ENCODE peak calls at places on chromosomes 11 and 22, in nine cellular contexts. One of them, this sample, is unnamed.

GRCh38 chr11:108685419-108686161 is 20.7 kb downstream of the DDX10 start:
- DNase-seq in Caco-2: no peak
- DNase-seq in lower lobe of right lung: no peak
- DNase-seq in fibroblast of pulmonary artery: peak
- DNase-seq in GM23338: no peak
- DNase-seq in BJ: no peak
- DNase-seq in fibroblast of lung: peak
- DNase-seq in A549: no peak
- DNase-seq in AG04450: no peak
- DNase-seq in this sample: no peak

GRCh38 chr11:117511981-117512448 is 184.4 kb downstream of the CEP164 start:
- DNase-seq in Caco-2: peak
- DNase-seq in lower lobe of right lung: no peak
- DNase-seq in fibroblast of pulmonary artery: no peak
- DNase-seq in GM23338: no peak
- DNase-seq in BJ: no peak
- DNase-seq in fibroblast of lung: no peak
- DNase-seq in A549: no peak
- DNase-seq in AG04450: no peak
- DNase-seq in this sample: no peak

GRCh38 chr11:832529-833113 is at the start of gene CD151:
- DNase-seq in Caco-2: peak
- DNase-seq in lower lobe of right lung: no peak
- DNase-seq in fibroblast of pulmonary artery: peak
- DNase-seq in GM23338: peak
- DNase-seq in BJ: no peak
- DNase-seq in fibroblast of lung: peak
- DNase-seq in A549: peak
- DNase-seq in AG04450: no peak
- DNase-seq in this sample: no peak

GRCh38 chr11:71462726-71463125 is 9.7 kb downstream of the NADSYN1 start:
- DNase-seq in Caco-2: no peak
- DNase-seq in lower lobe of right lung: no peak
- DNase-seq in fibroblast of pulmonary artery: no peak
- DNase-seq in GM23338: no peak
- DNase-seq in BJ: no peak
- DNase-seq in fibroblast of lung: no peak
- DNase-seq in A549: no peak
- DNase-seq in AG04450: no peak
- DNase-seq in this sample: no peak

GRCh38 chr22:23621082-23621780 is 10.9 kb downstream of the DRICH1 start:
- DNase-seq in Caco-2: peak
- DNase-seq in lower lobe of right lung: no peak
- DNase-seq in fibroblast of pulmonary artery: no peak
- DNase-seq in GM23338: no peak
- DNase-seq in BJ: no peak
- DNase-seq in fibroblast of lung: no peak
- DNase-seq in A549: no peak
- DNase-seq in AG04450: no peak
- DNase-seq in this sample: no peak

GRCh38 chr11:46456676-46457432 is 65.3 kb upstream of the CHRM4 start:
- DNase-seq in Caco-2: no peak
- DNase-seq in lower lobe of right lung: no peak
- DNase-seq in fibroblast of pulmonary artery: no peak
- DNase-seq in GM23338: no peak
- DNase-seq in BJ: no peak
- DNase-seq in fibroblast of lung: no peak
- DNase-seq in A549: no peak
- DNase-seq in AG04450: no peak
- DNase-seq in this sample: no peak

GRCh38 chr22:44893731-44894080 is 116.1 kb downstream of the PHF21B start:
- DNase-seq in Caco-2: no peak
- DNase-seq in lower lobe of right lung: no peak
- DNase-seq in fibroblast of pulmonary artery: no peak
- DNase-seq in GM23338: no peak
- DNase-seq in BJ: no peak
- DNase-seq in fibroblast of lung: no peak
- DNase-seq in A549: no peak
- DNase-seq in AG04450: no peak
- DNase-seq in this sample: no peak

GRCh38 chr11:124768914-124769313 is 6.8 kb upstream of the ESAM start:
- DNase-seq in Caco-2: no peak
- DNase-seq in lower lobe of right lung: no peak
- DNase-seq in fibroblast of pulmonary artery: no peak
- DNase-seq in GM23338: no peak
- DNase-seq in BJ: no peak
- DNase-seq in fibroblast of lung: no peak
- DNase-seq in A549: no peak
- DNase-seq in AG04450: no peak
- DNase-seq in this sample: no peak

GRCh38 chr22:19499236-19499879 is 19.6 kb downstream of the CDC45 start:
- DNase-seq in Caco-2: no peak
- DNase-seq in lower lobe of right lung: no peak
- DNase-seq in fibroblast of pulmonary artery: no peak
- DNase-seq in GM23338: no peak
- DNase-seq in BJ: no peak
- DNase-seq in fibroblast of lung: no peak
- DNase-seq in A549: no peak
- DNase-seq in AG04450: no peak
- DNase-seq in this sample: no peak

GRCh38 chr11:44727373-44728084 is 767 bp downstream of the TSPAN18 start:
- DNase-seq in Caco-2: peak
- DNase-seq in lower lobe of right lung: peak
- DNase-seq in fibroblast of pulmonary artery: peak
- DNase-seq in GM23338: peak
- DNase-seq in BJ: no peak
- DNase-seq in fibroblast of lung: peak
- DNase-seq in A549: peak
- DNase-seq in AG04450: peak
- DNase-seq in this sample: no peak

GRCh38 chr11:77167791-77168190 is 39.7 kb downstream of the MYO7A start:
- DNase-seq in Caco-2: no peak
- DNase-seq in lower lobe of right lung: no peak
- DNase-seq in fibroblast of pulmonary artery: no peak
- DNase-seq in GM23338: no peak
- DNase-seq in BJ: no peak
- DNase-seq in fibroblast of lung: no peak
- DNase-seq in A549: no peak
- DNase-seq in AG04450: no peak
- DNase-seq in this sample: no peak

GRCh38 chr11:34890089-34890488 is 26.1 kb downstream of the APIP start:
- DNase-seq in Caco-2: no peak
- DNase-seq in lower lobe of right lung: no peak
- DNase-seq in fibroblast of pulmonary artery: peak
- DNase-seq in GM23338: no peak
- DNase-seq in BJ: no peak
- DNase-seq in fibroblast of lung: no peak
- DNase-seq in A549: peak
- DNase-seq in AG04450: no peak
- DNase-seq in this sample: no peak

GRCh38 chr22:17734197-17734596 is 40.1 kb downstream of the BID start:
- DNase-seq in Caco-2: no peak
- DNase-seq in lower lobe of right lung: no peak
- DNase-seq in fibroblast of pulmonary artery: peak
- DNase-seq in GM23338: no peak
- DNase-seq in BJ: no peak
- DNase-seq in fibroblast of lung: peak
- DNase-seq in A549: no peak
- DNase-seq in AG04450: no peak
- DNase-seq in this sample: no peak

GRCh38 chr11:79179087-79179486 is 261.7 kb downstream of the TENM4 start:
- DNase-seq in Caco-2: no peak
- DNase-seq in lower lobe of right lung: no peak
- DNase-seq in fibroblast of pulmonary artery: no peak
- DNase-seq in GM23338: no peak
- DNase-seq in BJ: no peak
- DNase-seq in fibroblast of lung: peak
- DNase-seq in A549: no peak
- DNase-seq in AG04450: no peak
- DNase-seq in this sample: no peak

GRCh38 chr11:11265994-11266606 is 87.0 kb downstream of the CSNK2A3 start:
- DNase-seq in Caco-2: peak
- DNase-seq in lower lobe of right lung: peak
- DNase-seq in fibroblast of pulmonary artery: peak
- DNase-seq in GM23338: peak
- DNase-seq in BJ: no peak
- DNase-seq in fibroblast of lung: no peak
- DNase-seq in A549: peak
- DNase-seq in AG04450: no peak
- DNase-seq in this sample: peak

GRCh38 chr11:116646191-116646590 is 126.6 kb downstream of the BUD13 start:
- DNase-seq in Caco-2: no peak
- DNase-seq in lower lobe of right lung: no peak
- DNase-seq in fibroblast of pulmonary artery: no peak
- DNase-seq in GM23338: no peak
- DNase-seq in BJ: no peak
- DNase-seq in fibroblast of lung: no peak
- DNase-seq in A549: no peak
- DNase-seq in AG04450: no peak
- DNase-seq in this sample: no peak

GRCh38 chr11:93017821-93018690 is 48.6 kb downstream of the MTNR1B start:
- DNase-seq in Caco-2: no peak
- DNase-seq in lower lobe of right lung: no peak
- DNase-seq in fibroblast of pulmonary artery: peak
- DNase-seq in GM23338: peak
- DNase-seq in BJ: no peak
- DNase-seq in fibroblast of lung: peak
- DNase-seq in A549: peak
- DNase-seq in AG04450: no peak
- DNase-seq in this sample: no peak
- TF ChIP-seq CTCF in Caco-2: no peak
- TF ChIP-seq CTCF in lower lobe of right lung: no peak
- TF ChIP-seq CTCF in fibroblast of pulmonary artery: peak
- TF ChIP-seq CTCF in GM23338: peak
- TF ChIP-seq CTCF in BJ: no peak
- TF ChIP-seq CTCF in fibroblast of lung: no peak
- TF ChIP-seq CTCF in A549: no peak
- TF ChIP-seq CTCF in AG04450: no peak
- TF ChIP-seq CTCF in this sample: no peak

GRCh38 chr22:40341604-40342003 is 4.7 kb upstream of the ADSL start:
- DNase-seq in Caco-2: no peak
- DNase-seq in lower lobe of right lung: no peak
- DNase-seq in fibroblast of pulmonary artery: no peak
- DNase-seq in GM23338: no peak
- DNase-seq in BJ: no peak
- DNase-seq in fibroblast of lung: no peak
- DNase-seq in A549: no peak
- DNase-seq in AG04450: no peak
- DNase-seq in this sample: no peak
- H3K4me3 ChIP-seq in Caco-2: no peak
- H3K4me3 ChIP-seq in lower lobe of right lung: no peak
- H3K4me3 ChIP-seq in fibroblast of pulmonary artery: no peak
- H3K4me3 ChIP-seq in GM23338: no peak
- H3K4me3 ChIP-seq in BJ: no peak
- H3K4me3 ChIP-seq in fibroblast of lung: no peak
- H3K4me3 ChIP-seq in A549: no peak
- H3K4me3 ChIP-seq in AG04450: no peak
- H3K4me3 ChIP-seq in this sample: no peak

DNA sequence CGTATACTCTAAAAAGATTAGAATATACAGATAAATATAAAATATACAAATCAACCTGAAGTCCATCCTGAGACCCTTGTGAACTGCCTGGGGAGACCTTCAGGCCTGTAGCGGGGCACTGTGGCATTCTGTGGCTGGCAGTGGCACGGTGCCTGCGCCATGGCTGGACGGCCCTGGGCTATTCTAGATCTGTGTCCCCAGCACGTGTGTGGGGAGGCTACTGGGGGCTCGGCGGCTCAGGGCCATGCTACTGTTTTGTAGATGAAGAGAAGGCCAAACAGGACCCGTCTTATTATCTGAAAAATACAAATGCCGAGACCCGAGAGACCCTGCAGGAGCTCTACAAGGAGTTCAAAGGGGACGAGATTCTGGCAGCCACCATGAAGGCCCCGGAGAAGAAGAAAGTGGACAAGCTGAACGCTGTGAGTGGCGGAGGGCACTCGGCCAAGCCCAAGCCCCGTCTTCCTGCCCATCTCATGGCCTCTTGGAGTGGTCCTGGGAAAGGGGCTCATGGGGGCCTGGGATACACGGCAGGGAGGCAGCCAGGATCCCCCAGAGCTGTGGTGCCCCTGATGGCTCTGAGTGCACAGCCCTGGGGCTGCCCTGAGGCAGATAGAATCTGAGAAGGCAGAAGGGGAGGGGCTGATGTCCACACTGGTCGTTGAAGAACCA is 18.8 kb downstream of the PPIL2 start:
- DNase-seq in Caco-2: no peak
- DNase-seq in lower lobe of right lung: no peak
- DNase-seq in fibroblast of pulmonary artery: no peak
- DNase-seq in GM23338: no peak
- DNase-seq in BJ: no peak
- DNase-seq in fibroblast of lung: no peak
- DNase-seq in A549: no peak
- DNase-seq in AG04450: no peak
- DNase-seq in this sample: no peak
- TF ChIP-seq CTCF in Caco-2: no peak
- TF ChIP-seq CTCF in lower lobe of right lung: no peak
- TF ChIP-seq CTCF in fibroblast of pulmonary artery: no peak
- TF ChIP-seq CTCF in GM23338: no peak
- TF ChIP-seq CTCF in BJ: no peak
- TF ChIP-seq CTCF in fibroblast of lung: no peak
- TF ChIP-seq CTCF in A549: no peak
- TF ChIP-seq CTCF in AG04450: no peak
- TF ChIP-seq CTCF in this sample: no peak

DNA sequence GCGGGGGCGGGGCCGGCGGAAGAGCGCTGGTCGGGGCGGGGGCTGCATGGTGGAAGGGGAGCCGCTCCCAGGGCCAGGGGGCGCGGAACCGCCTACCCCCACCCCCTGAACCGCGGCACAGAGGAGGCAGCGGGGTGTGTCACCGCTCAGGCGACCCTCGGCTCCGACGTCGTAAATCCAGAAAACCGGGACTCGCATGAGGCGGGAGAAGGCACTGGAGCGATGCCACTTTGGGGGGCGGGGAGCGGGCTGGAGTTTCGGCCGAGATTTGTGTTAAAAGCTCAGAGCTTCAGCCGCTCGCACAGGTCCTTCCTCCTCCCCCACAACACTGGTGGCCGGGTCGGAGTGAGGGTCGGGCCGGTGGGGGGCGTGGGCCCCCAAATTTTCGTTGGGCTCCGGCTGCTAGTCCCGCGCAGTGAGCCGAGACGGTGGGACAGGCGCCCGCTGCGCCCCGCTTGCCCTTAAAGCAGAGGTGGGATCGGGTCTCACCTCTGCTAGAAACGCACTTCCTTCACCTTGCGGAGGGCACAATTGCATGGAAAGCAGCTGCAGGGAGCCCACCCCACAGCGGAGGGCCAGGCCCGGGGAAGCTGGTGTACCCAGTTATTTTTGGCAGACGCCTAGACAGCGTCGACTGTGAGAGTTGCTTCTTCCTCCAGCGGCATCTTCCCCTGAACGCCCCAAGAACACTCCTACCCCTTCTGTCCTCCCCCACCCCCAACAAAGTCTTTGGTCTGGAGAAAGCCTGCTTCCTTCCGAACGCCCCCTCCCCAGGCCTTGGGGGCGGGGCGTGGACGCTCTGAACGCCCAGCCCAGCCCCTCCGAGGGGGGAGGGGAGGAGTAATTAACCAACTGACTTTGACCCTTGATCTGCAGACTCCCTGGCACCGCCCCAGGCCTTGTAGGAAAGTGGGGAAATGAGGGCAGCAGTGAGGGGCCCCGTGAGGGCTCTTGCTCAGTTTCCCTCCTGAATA is 1.1 kb downstream of the OVOL1 start:
- DNase-seq in Caco-2: peak
- DNase-seq in lower lobe of right lung: no peak
- DNase-seq in fibroblast of pulmonary artery: no peak
- DNase-seq in GM23338: peak
- DNase-seq in BJ: no peak
- DNase-seq in fibroblast of lung: no peak
- DNase-seq in A549: no peak
- DNase-seq in AG04450: no peak
- DNase-seq in this sample: no peak
- H3K4me3 ChIP-seq in Caco-2: peak
- H3K4me3 ChIP-seq in lower lobe of right lung: peak
- H3K4me3 ChIP-seq in fibroblast of pulmonary artery: no peak
- H3K4me3 ChIP-seq in GM23338: peak
- H3K4me3 ChIP-seq in BJ: no peak
- H3K4me3 ChIP-seq in fibroblast of lung: no peak
- H3K4me3 ChIP-seq in A549: peak
- H3K4me3 ChIP-seq in AG04450: no peak
- H3K4me3 ChIP-seq in this sample: peak